ENCODE peak calls at places on chromosomes 12 and 14, in five cellular contexts. A, J, D, B and N are unnamed samples.

GRCh38 chr12:1916396-1917171 is 1.9 kb downstream of the CACNA2D4 start:
- DNase-seq in A (no peak), J (peak), D (no peak), B (no peak), N (peak)

GRCh38 chr12:45730842-45731336 is 1.4 kb downstream of the ARID2 start:
- DNase-seq in A (no peak), J (peak), D (no peak), B (peak), N (no peak)

GRCh38 chr14:64720190-64720589 is 16.0 kb downstream of the PLEKHG3 start:
- DNase-seq in A (peak), J (no peak), D (no peak), B (peak), N (no peak)

GRCh38 chr12:84329933-84330332 is 582.7 kb downstream of the SLC6A15 start:
- DNase-seq in A (no peak), J (no peak), D (no peak), B (no peak), N (no peak)

GRCh38 chr14:32075636-32076277 is 1.3 kb upstream of the ARHGAP5 start:
- DNase-seq in A (no peak), J (peak), D (no peak), B (peak), N (peak)

GRCh38 chr12:117360551-117361311 is 695 bp downstream of the NOS1 start:
- DNase-seq in A (no peak), J (no peak), D (no peak), B (no peak), N (peak)

GRCh38 chr12:3975652-3976051 is 102.5 kb upstream of the PARP11 start:
- DNase-seq in A (no peak), J (no peak), D (no peak), B (no peak), N (no peak)

GRCh38 chr12:3311027-3311402 is 180.0 kb upstream of the PRMT8 start:
- DNase-seq in A (peak), J (no peak), D (no peak), B (no peak), N (no peak)

GRCh38 chr12:56338643-56339422 is at the start of gene IL23A:
- DNase-seq in A (no peak), J (no peak), D (peak), B (no peak), N (no peak)

GRCh38 chr14:100530270-100531072 is 56.7 kb downstream of the BEGAIN start:
- DNase-seq in A (no peak), J (no peak), D (no peak), B (no peak), N (no peak)

GRCh38 chr14:105767315-105767714 is 240.9 kb downstream of the TMEM121 start:
- DNase-seq in A (no peak), J (no peak), D (no peak), B (no peak), N (no peak)

GRCh38 chr12:105222326-105222655 is 13.7 kb downstream of the APPL2 start:
- DNase-seq in A (no peak), J (no peak), D (no peak), B (no peak), N (no peak)

GRCh38 chr12:12705833-12706520 is 10.0 kb upstream of the GPR19 start:
- DNase-seq in A (no peak), J (no peak), D (no peak), B (no peak), N (no peak)

GRCh38 chr14:81517798-81518398 is 15.8 kb downstream of the SEL1L start:
- DNase-seq in A (no peak), J (no peak), D (no peak), B (peak), N (no peak)

GRCh38 chr12:120229583-120230325 is 28.8 kb upstream of the RPLP0 start:
- DNase-seq in A (no peak), J (no peak), D (no peak), B (no peak), N (peak)

GRCh38 chr12:56078427-56078826 is 1.5 kb upstream of the ERBB3 start:
- DNase-seq in A (no peak), J (no peak), D (no peak), B (no peak), N (no peak)

DNA sequence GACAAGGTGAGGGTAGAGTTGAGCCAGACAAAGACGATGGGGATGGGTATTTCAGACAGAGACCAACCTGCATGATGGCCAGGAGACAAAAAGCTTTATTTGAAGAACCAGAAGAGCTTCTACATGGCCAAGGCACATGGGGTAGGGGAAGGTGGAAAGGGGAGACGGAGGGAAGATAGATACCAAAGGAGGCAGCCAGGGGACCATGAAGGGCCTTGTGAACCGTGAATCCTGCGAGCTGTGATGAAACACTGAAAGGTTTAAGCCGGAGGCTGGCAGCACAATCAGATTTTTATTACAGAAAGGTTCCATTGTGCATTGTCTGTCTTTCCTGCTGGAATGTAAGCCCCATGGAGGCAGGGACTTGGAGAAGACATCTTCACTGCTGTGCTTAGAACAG is 72.4 kb downstream of the PLXNC1 start:
- DNase-seq in A (no peak), J (no peak), D (no peak), B (no peak), N (no peak)
- TF ChIP-seq ZBTB33 in A (no peak), J (no peak), D (no peak), B (no peak), N (no peak)

DNA sequence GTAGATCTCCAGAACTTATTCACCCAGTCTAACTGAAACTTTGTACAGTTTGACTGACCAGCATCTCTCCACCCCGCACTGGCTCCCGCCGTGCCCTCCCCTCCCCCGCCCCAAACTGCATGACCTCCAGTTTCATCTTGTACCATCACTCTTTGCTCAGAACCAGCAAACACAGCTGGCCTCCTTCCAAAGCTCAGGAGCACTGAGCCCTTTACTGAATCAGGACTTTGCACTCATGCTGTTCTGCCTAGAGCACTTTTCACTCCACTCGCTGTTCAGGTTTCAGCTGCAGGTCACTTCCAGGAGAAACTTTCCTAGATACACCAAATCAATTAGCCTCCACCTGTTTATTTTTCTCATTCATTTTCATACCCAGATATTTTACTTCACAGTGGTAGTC is 455.3 kb upstream of the PDE3A start:
- DNase-seq in A (no peak), J (no peak), D (no peak), B (peak), N (no peak)
- TF ChIP-seq ZBTB33 in A (no peak), J (no peak), D (no peak), B (no peak), N (no peak)

GRCh38 chr12:67442347-67442841 is 173.2 kb downstream of the CAND1 start:
- DNase-seq in A (no peak), J (peak), D (no peak), B (no peak), N (peak)

GRCh38 chr12:67444542-67444941 is 175.4 kb downstream of the CAND1 start:
- DNase-seq in A (no peak), J (no peak), D (no peak), B (no peak), N (no peak)

GRCh38 chr12:67441736-67442346 is 172.7 kb downstream of the CAND1 start:
- DNase-seq in A (peak), J (peak), D (no peak), B (peak), N (peak)

GRCh38 chr12:67439611-67440010 is 170.5 kb downstream of the CAND1 start:
- DNase-seq in A (no peak), J (no peak), D (no peak), B (no peak), N (no peak)

GRCh38 chr12:67442896-67443295 is 173.7 kb downstream of the CAND1 start:
- DNase-seq in A (no peak), J (no peak), D (no peak), B (no peak), N (no peak)
- TF ChIP-seq ZBTB33 in A (no peak), J (no peak), D (no peak), B (no peak), N (no peak)

GRCh38 chr12:52724384-52724783 is 21.1 kb upstream of the KRT77 start:
- DNase-seq in A (no peak), J (no peak), D (no peak), B (no peak), N (no peak)

GRCh38 chr12:52716061-52716460 is 12.7 kb upstream of the KRT77 start:
- DNase-seq in A (no peak), J (no peak), D (no peak), B (no peak), N (no peak)

GRCh38 chr12:52721838-52722470 is 18.6 kb upstream of the KRT77 start:
- DNase-seq in A (no peak), J (no peak), D (no peak), B (no peak), N (no peak)

GRCh38 chr12:52722680-52723079 is 19.4 kb upstream of the KRT77 start:
- DNase-seq in A (no peak), J (no peak), D (no peak), B (no peak), N (no peak)

GRCh38 chr12:52720487-52720886 is 17.2 kb upstream of the KRT77 start:
- DNase-seq in A (no peak), J (no peak), D (no peak), B (no peak), N (no peak)
- TF ChIP-seq ZBTB33 in A (no peak), J (no peak), D (no peak), B (no peak), N (no peak)

GRCh38 chr12:6378709-6379427 is 3.5 kb upstream of the SCNN1A start:
- DNase-seq in A (no peak), J (no peak), D (no peak), B (no peak), N (no peak)
- TF ChIP-seq ZBTB33 in A (no peak), J (no peak), D (no peak), B (no peak), N (no peak)

GRCh38 chr12:124423683-124424515 is 129.0 kb downstream of the RFLNA start:
- DNase-seq in A (no peak), J (no peak), D (no peak), B (no peak), N (no peak)
- TF ChIP-seq ZBTB33 in A (no peak), J (peak), D (no peak), B (no peak), N (no peak)

GRCh38 chr12:21300632-21301031 is 34.1 kb downstream of the SLCO1A2 start:
- DNase-seq in A (no peak), J (no peak), D (no peak), B (no peak), N (no peak)

GRCh38 chr12:21296348-21296747 is 38.4 kb downstream of the SLCO1A2 start:
- DNase-seq in A (no peak), J (no peak), D (no peak), B (no peak), N (no peak)

GRCh38 chr12:21294176-21294575 is 40.5 kb downstream of the SLCO1A2 start:
- DNase-seq in A (no peak), J (no peak), D (no peak), B (no peak), N (no peak)

GRCh38 chr12:21296751-21297406 is 37.8 kb downstream of the SLCO1A2 start:
- DNase-seq in A (no peak), J (peak), D (no peak), B (no peak), N (peak)
- TF ChIP-seq ZBTB33 in A (no peak), J (no peak), D (no peak), B (no peak), N (no peak)

DNA sequence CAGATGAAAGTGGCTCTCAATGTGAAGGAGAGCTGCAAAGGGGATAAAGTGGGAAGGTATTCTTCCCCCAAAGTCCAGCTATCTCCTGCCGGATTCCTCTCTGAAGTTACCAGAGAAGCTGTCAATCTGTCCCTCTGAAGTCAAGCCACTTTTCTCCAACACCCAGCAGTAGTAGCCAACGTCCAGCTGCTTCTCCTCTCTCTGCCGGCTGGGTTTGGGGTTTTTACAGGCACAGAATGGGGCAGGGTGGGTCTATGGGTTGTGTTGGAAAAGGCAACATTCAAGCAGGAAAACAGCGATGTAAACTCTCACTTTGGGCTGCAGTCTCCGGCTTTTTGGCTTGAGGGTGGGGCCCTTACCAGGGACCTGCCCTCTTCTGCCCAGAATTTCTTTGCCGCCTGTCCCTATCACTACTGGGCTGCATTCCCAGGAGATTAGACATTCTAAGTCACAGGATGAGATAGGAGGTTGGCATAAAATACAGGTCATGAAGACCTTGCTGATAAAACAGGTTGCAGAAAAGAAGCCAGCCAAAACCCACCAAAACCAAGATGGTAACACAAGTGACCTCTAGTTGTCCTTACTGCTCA is 16.3 kb downstream of the CAPZA3 start:
- DNase-seq in A (no peak), J (no peak), D (no peak), B (no peak), N (no peak)
- TF ChIP-seq ZBTB33 in A (no peak), J (no peak), D (no peak), B (no peak), N (no peak)